ENCODE peak calls at places on chromosome 5, in five cellular contexts. W, F, J, S and L are unnamed samples.

GRCh38 chr5:126267435-126267834 is 155.8 kb upstream of the GRAMD2B start:
- DNase-seq in F (no peak), S (no peak), J (no peak), W (no peak), L (no peak)

GRCh38 chr5:123511290-123511647 is 708 bp upstream of the CSNK1G3 start:
- DNase-seq in J (no peak), W (peak), S (no peak), F (no peak), L (no peak)

GRCh38 chr5:78509884-78510769 is 138.4 kb downstream of the LHFPL2 start:
- DNase-seq in F (peak), J (peak), W (no peak), S (no peak), L (no peak)

GRCh38 chr5:1048861-1049838 is 40.5 kb downstream of the NKD2 start:
- DNase-seq in S (no peak), J (no peak), W (no peak), F (peak), L (no peak)

GRCh38 chr5:134223406-134224251 is 2.2 kb downstream of the PPP2CA start:
- DNase-seq in S (no peak), F (no peak), W (no peak), J (no peak), L (no peak)

GRCh38 chr5:32044904-32045303 is 129.2 kb downstream of the GOLPH3 start:
- DNase-seq in W (peak), F (no peak), S (no peak), J (no peak), L (no peak)

GRCh38 chr5:54024466-54024865 is 285.9 kb downstream of the ARL15 start:
- DNase-seq in S (peak), J (no peak), F (no peak), W (peak), L (no peak)

GRCh38 chr5:37478086-37478485 is 99.0 kb downstream of the WDR70 start:
- DNase-seq in J (no peak), W (no peak), S (no peak), F (no peak), L (no peak)

GRCh38 chr5:95726811-95727763 is 4.0 kb upstream of the RHOBTB3 start:
- DNase-seq in S (no peak), W (no peak), J (no peak), F (no peak), L (no peak)

GRCh38 chr5:53545744-53546143 is 14.7 kb upstream of the NDUFS4 start:
- DNase-seq in J (no peak), S (no peak), W (no peak), F (no peak), L (no peak)

GRCh38 chr5:175321927-175322532 is 122.0 kb downstream of the DRD1 start:
- DNase-seq in F (no peak), W (no peak), S (no peak), J (no peak), L (no peak)

GRCh38 chr5:180139731-180140626 is 68.4 kb upstream of the RNF130 start:
- DNase-seq in J (no peak), S (no peak), F (no peak), W (no peak), L (peak)

GRCh38 chr5:172501708-172502379 is 47.5 kb upstream of the SH3PXD2B start:
- DNase-seq in J (peak), F (no peak), W (no peak), S (no peak), L (no peak)

GRCh38 chr5:1360861-1361260 is 16.0 kb upstream of the CLPTM1L start:
- DNase-seq in W (no peak), J (no peak), F (no peak), S (no peak), L (no peak)

GRCh38 chr5:171484460-171484899 is 65.0 kb downstream of the FGF18 start:
- DNase-seq in W (no peak), J (no peak), S (no peak), F (no peak), L (peak)

GRCh38 chr5:33854733-33855151 is 37.0 kb downstream of the ADAMTS12 start:
- DNase-seq in J (no peak), S (no peak), W (peak), F (no peak), L (no peak)

GRCh38 chr5:160438316-160439204 is 16.9 kb downstream of the PTTG1 start:
- DNase-seq in W (peak), S (no peak), J (peak), F (no peak), L (no peak)

GRCh38 chr5:177491429-177491945 is 5.9 kb downstream of the PDLIM7 start:
- DNase-seq in J (no peak), F (no peak), W (no peak), S (no peak), L (no peak)

GRCh38 chr5:128082551-128083032 is 974 bp upstream of the SLC12A2 start:
- DNase-seq in F (no peak), J (no peak), S (no peak), W (no peak), L (no peak)

GRCh38 chr5:19987594-19988345 is at the start of gene CDH18:
- DNase-seq in S (peak), W (no peak), F (peak), J (peak), L (no peak)

GRCh38 chr5:14695152-14695551 is 30.6 kb downstream of the OTULIN start:
- DNase-seq in F (no peak), W (no peak), J (no peak), S (no peak), L (no peak)

GRCh38 chr5:124738751-124739559 is 7.5 kb downstream of the ZNF608 start:
- DNase-seq in W (no peak), F (no peak), S (no peak), J (no peak), L (no peak)
- TF ChIP-seq CTCF in W (no peak), F (no peak), S (no peak), J (no peak), L (no peak)

GRCh38 chr5:150394912-150395689 is 17.6 kb downstream of the CD74 start:
- DNase-seq in W (no peak), S (no peak), J (no peak), F (no peak), L (no peak)
- TF ChIP-seq CTCF in W (no peak), S (no peak), J (no peak), F (peak), L (no peak)

GRCh38 chr5:59299006-59299405 is 594.5 kb downstream of the PDE4D start:
- DNase-seq in F (no peak), J (no peak), S (no peak), W (no peak), L (no peak)
- TF ChIP-seq CTCF in F (no peak), J (no peak), S (no peak), W (no peak), L (no peak)

GRCh38 chr5:143403607-143404415 is at the start of gene NR3C1:
- DNase-seq in J (peak), W (peak), F (peak), S (peak), L (peak)
- TF ChIP-seq CTCF in J (peak), W (peak), F (peak), S (peak), L (no peak)

GRCh38 chr5:173622639-173623038 is 6.2 kb upstream of the BOD1 start:
- DNase-seq in W (no peak), F (no peak), J (no peak), S (no peak), L (no peak)

GRCh38 chr5:173625261-173625660 is 8.8 kb upstream of the BOD1 start:
- DNase-seq in W (no peak), F (no peak), J (no peak), S (no peak), L (no peak)

GRCh38 chr5:173624276-173624675 is 7.8 kb upstream of the BOD1 start:
- DNase-seq in S (no peak), W (no peak), F (no peak), J (no peak), L (no peak)

GRCh38 chr5:173623789-173624188 is 7.3 kb upstream of the BOD1 start:
- DNase-seq in F (no peak), W (no peak), J (no peak), S (no peak), L (no peak)

DNA sequence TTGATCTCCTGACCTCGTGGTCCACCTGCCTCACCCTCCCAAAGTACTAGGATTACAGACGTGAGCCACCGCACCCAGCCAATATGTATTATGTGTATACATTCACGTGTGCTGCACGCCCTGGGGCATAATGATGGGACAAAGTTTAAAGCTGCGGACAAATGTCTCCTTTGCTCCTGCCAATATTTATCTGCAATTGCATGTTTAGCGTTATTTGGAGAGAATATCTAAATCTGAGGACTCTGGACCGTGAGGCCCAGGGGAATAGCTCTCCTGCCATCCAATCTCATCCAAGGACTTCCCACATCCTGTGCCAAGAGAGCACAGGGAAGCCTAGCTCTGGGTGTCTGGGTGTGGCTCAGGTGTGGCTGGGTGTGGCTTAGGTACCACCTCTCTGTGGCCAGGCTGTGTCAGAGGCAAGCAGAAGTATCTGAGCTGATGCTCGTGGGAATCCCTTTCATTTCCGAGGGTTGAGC is 6.9 kb upstream of the BOD1 start:
- DNase-seq in S (no peak), W (no peak), F (no peak), J (no peak), L (no peak)
- TF ChIP-seq CTCF in S (no peak), W (no peak), F (no peak), J (no peak), L (no peak)

GRCh38 chr5:59257488-59258400 is 635.8 kb downstream of the PDE4D start:
- DNase-seq in S (no peak), W (no peak), J (no peak), F (no peak), L (no peak)

GRCh38 chr5:59259238-59259637 is 634.3 kb downstream of the PDE4D start:
- DNase-seq in W (no peak), J (no peak), S (no peak), F (no peak), L (no peak)

GRCh38 chr5:59254055-59254687 is 639.4 kb downstream of the PDE4D start:
- DNase-seq in W (no peak), J (no peak), F (no peak), S (no peak), L (no peak)

GRCh38 chr5:59253625-59254024 is 639.9 kb downstream of the PDE4D start:
- DNase-seq in S (no peak), J (no peak), F (no peak), W (no peak), L (no peak)

DNA sequence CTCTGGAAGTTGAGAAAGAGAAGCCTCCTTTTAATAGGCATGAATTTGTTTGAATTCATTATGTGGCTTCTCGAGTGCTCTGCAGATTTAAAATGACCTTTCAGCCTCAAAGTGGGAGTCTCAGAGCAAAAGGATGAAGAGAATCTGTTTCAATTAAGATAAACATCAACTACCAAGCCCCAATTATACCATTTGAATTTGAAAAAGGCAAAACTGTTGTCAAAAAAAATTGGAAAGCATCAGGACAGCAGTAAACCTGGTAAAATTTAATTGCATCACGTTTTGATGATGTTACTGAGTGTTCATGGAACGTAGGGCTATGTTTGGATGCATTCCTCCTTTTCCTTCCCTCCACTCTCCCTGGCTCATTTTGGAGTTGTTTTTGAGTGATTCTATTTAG is 637.2 kb downstream of the PDE4D start:
- DNase-seq in W (no peak), F (no peak), S (no peak), J (no peak), L (no peak)
- TF ChIP-seq CTCF in W (no peak), F (no peak), S (no peak), J (no peak), L (no peak)